ENCODE peak calls at places on chromosomes 5 and 9, in five cellular contexts. Y, J, O, F and M are unnamed samples.
A peak's percentile ranks its signal among the peaks of the same experiment; 100 is the strongest.

GRCh38 chr9:109010676-109011655 is 2.3 kb downstream of the CTNNAL1 start:
- DNase-seq in Y (peak; percentile 44), J (no peak), O (no peak), F (peak; percentile 93), M (no peak)

GRCh38 chr9:130692365-130692764 is 1.2 kb upstream of the EXOSC2 start:
- DNase-seq in Y (peak; percentile 85), J (peak; percentile 45), O (peak; percentile 49), F (no peak), M (peak; percentile 57)

GRCh38 chr9:13967011-13967410 is 346.9 kb downstream of the NFIB start:
- DNase-seq in Y (no peak), J (no peak), O (no peak), F (peak; percentile 22), M (no peak)

GRCh38 chr9:117734082-117734481 is 29.9 kb downstream of the TLR4 start:
- DNase-seq in Y (no peak), J (no peak), O (no peak), F (no peak), M (no peak)

GRCh38 chr9:108842610-108843295 is 13.0 kb downstream of the ACTL7B start:
- DNase-seq in Y (no peak), J (no peak), O (no peak), F (no peak), M (no peak)

GRCh38 chr9:642014-642413 is 199.5 kb upstream of the DMRT1 start:
- DNase-seq in Y (peak; percentile 23), J (no peak), O (no peak), F (no peak), M (no peak)

GRCh38 chr9:81083062-81083461 is 606.3 kb downstream of the TLE1 start:
- DNase-seq in Y (peak; percentile 60), J (no peak), O (no peak), F (peak; percentile 40), M (no peak)

GRCh38 chr9:111027798-111028197 is 10.5 kb downstream of the LPAR1 start:
- DNase-seq in Y (no peak), J (no peak), O (no peak), F (no peak), M (no peak)

GRCh38 chr9:77486968-77487367 is 161.2 kb downstream of the GNA14 start:
- DNase-seq in Y (no peak), J (no peak), O (no peak), F (no peak), M (no peak)

GRCh38 chr9:96209407-96210031 is 92.5 kb downstream of the HSD17B3 start:
- DNase-seq in Y (peak; percentile 23), J (no peak), O (no peak), F (peak; percentile 50), M (no peak)

GRCh38 chr5:176578391-176578808 is 29.3 kb downstream of the CDHR2 start:
- DNase-seq in Y (peak; percentile 86), J (peak; percentile 33), O (no peak), F (peak; percentile 38), M (no peak)

GRCh38 chr5:95621839-95622629 is 2.1 kb downstream of the GPR150 start:
- DNase-seq in Y (no peak), J (no peak), O (no peak), F (no peak), M (no peak)

GRCh38 chr5:36887532-36887931 is 11.0 kb downstream of the NIPBL start:
- DNase-seq in Y (no peak), J (no peak), O (no peak), F (no peak), M (no peak)

GRCh38 chr5:142810081-142810480 is 39.9 kb downstream of the ARHGAP26 start:
- DNase-seq in Y (no peak), J (no peak), O (no peak), F (peak; percentile 18), M (no peak)

GRCh38 chr9:750264-750967 is 91.1 kb upstream of the DMRT1 start:
- DNase-seq in Y (no peak), J (no peak), O (peak; percentile 46), F (no peak), M (no peak)

GRCh38 chr5:64771736-64772135 is 3.0 kb downstream of the CWC27 start:
- DNase-seq in Y (no peak), J (no peak), O (no peak), F (no peak), M (no peak)

GRCh38 chr5:64775288-64775687 is 6.6 kb downstream of the CWC27 start:
- DNase-seq in Y (no peak), J (no peak), O (no peak), F (no peak), M (no peak)

GRCh38 chr5:64769856-64770255 is 1.1 kb downstream of the CWC27 start:
- DNase-seq in Y (no peak), J (no peak), O (no peak), F (no peak), M (no peak)

GRCh38 chr5:64768358-64769312 is at the start of the genes CWC27 and SREK1IP1:
- DNase-seq in Y (peak; percentile 92), J (peak; percentile 82), O (peak; percentile 90), F (peak; percentile 93), M (peak; percentile 85)

DNA sequence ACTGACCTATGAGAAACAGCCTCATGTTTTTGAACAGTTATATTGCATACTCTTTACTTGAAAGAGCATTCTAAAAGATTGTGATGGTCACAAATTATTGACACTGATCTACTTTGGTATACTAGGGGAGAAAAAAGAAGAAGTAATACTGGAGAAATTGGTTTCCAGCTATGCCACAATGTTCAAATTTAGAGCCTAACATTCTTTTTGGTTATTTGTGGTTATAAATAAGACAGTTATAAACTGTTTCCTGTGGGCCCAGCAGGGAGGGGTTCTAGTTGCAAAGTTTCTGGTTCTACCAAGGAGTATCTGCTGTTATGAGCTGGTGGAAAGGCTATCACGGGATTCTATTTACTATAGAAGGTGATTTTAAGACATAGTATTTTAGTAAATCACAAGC is 4.8 kb downstream of the CWC27 start:
- DNase-seq in Y (no peak), J (no peak), O (no peak), F (no peak), M (no peak)
- H3K27ac ChIP-seq in Y (no peak overlapping the region), J (no peak overlapping the region), O (no peak overlapping the region), F (no peak overlapping the region), M (no peak overlapping the region)

DNA sequence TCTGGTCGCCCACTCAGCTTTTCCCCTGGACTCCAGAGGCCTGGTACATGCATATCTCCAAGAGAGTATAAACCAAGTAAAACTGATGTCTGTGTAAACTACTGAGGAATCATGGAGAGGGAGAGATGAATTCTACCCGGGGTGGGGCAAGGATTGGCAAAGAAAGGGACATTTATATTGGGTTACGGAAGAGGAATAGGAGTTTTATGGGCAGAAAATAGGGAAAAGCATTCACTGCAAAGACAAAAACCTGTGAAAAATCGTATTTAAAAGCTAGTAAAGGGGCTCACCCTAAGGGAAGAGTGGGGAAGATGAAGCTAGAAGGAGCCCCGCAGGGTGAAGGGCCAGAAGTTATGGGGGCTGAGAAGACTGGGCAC is 248.0 kb upstream of the KLF4 start:
- DNase-seq in Y (no peak), J (no peak), O (no peak), F (no peak), M (no peak)
- H3K4me1 ChIP-seq in Y (peaks cover 46% of the 10 kb centered on the region), J (peaks cover 46% of the 10 kb centered on the region), O (peaks cover 56% of the 10 kb centered on the region), F (peaks cover 40% of the 10 kb centered on the region), M (no peaks in the 10 kb centered on the region)

DNA sequence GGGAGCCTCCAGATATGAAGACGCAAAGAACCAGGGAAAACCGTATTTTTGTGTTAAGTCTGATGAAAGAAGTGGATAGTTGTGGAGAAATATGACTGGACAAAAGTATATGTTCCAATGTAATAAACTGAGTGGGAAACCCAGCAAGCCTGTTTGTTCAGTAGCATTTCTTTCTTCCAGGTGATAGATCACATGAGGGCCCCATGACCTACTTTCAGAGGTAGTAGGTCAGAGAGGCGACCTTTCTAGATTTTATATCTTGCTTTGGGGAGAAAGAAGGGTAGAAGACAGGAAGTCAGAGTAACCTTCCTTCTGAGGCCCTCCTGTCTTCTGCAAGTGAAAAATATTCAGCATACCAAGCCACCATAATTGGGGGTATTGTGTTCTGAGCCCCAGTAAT is 31.5 kb downstream of the CCDC171 start:
- DNase-seq in Y (no peak), J (no peak), O (no peak), F (no peak), M (no peak)
- H3K27ac ChIP-seq in Y (no peak overlapping the region), J (no peak overlapping the region), O (no peak overlapping the region), F (no peak overlapping the region), M (no peak overlapping the region)

GRCh38 chr9:5516453-5517220 is 6.3 kb downstream of the PDCD1LG2 start:
- DNase-seq in Y (no peak), J (no peak), O (no peak), F (no peak), M (no peak)

GRCh38 chr9:5512658-5513452 is 2.5 kb downstream of the PDCD1LG2 start:
- DNase-seq in Y (no peak), J (no peak), O (peak; percentile 43), F (no peak), M (no peak)

GRCh38 chr9:5513966-5514365 is 3.6 kb downstream of the PDCD1LG2 start:
- DNase-seq in Y (no peak), J (no peak), O (no peak), F (no peak), M (no peak)

GRCh38 chr9:5514608-5515260 is 4.4 kb downstream of the PDCD1LG2 start:
- DNase-seq in Y (no peak), J (no peak), O (no peak), F (no peak), M (no peak)

DNA sequence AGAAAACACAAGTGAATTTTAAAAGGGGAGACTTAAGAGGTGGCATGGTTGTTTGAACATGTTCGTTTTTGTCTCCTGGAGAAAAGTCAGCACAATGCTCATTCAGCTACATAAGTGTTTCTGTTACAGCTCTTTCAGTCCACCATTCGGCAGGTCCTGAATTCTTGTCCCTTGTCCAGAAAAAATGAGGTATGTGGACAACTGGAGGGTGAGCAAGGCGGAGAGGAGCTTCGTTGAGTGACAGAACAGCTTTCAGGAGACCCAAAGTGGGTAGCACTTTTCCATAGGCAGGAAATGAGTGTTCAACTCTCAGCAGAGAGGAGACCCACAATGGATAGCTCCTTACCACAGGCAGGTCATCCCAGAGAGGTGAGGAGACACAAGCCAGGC is 4.9 kb downstream of the PDCD1LG2 start:
- DNase-seq in Y (no peak), J (no peak), O (no peak), F (no peak), M (no peak)
- H3K4me1 ChIP-seq in Y (no peaks in the 10 kb centered on the region), J (no peaks in the 10 kb centered on the region), O (peaks cover 58% of the 10 kb centered on the region), F (peaks cover 19% of the 10 kb centered on the region), M (no peaks in the 10 kb centered on the region)

DNA sequence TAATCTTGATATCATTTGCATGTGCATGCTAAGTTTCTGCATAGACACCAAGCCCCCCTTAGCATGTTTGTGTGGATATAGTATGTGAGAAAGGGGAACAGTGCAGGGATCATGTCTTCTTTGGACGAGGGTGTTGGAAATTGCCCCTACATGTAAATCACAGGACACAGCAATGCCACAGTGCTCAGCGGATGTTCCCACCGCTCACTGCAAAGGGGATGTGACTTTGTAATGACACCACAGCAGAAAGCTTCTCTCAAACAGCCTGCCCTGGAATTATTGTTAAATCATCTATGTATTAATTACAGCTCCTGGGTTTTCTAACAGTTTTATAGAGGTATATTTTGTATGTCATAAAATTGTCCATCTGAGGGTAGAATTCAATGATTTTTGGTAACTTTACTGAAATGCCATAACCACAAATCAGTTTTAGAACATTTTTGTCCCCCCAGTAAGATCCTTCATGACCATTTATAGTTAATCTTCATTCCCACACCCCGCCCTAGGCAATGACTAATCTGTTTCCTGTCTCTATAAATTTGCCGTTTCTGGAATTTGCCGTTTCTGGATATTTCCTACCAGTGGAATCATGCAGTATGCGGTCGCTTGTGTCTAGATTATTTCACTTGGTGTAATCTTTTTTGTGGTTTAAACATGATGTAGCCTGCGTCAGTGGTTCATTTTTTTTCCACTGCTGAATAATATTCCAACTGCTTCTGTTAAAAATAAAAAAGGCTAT is 648.5 kb upstream of the WWC1 start:
- DNase-seq in Y (no peak), J (no peak), O (no peak), F (peak; percentile 92), M (no peak)
- H3K27ac ChIP-seq in Y (no peak overlapping the region), J (no peak overlapping the region), O (no peak overlapping the region), F (peak overlapping the region; percentile 26), M (no peak overlapping the region)